ENCODE peak calls at places on chromosomes 4 and X, in four cellular contexts. K, Y, T and G are unnamed samples. For H3K27me3, the result is how much of the 10 kb centered on the place peaks cover.

GRCh38 chr4:106806158-106806797 is 229.8 kb downstream of the DKK2 start:
- DNase-seq in Y (no peak), K (no peak), T (no peak), G (no peak)

GRCh38 chr4:110361921-110362320 is 114.0 kb upstream of the ENPEP start:
- DNase-seq in T (no peak), K (no peak), Y (no peak), G (no peak)

GRCh38 chr4:109989618-109990017 is 76.9 kb downstream of the EGF start:
- DNase-seq in Y (no peak), T (no peak), K (no peak), G (no peak)

GRCh38 chr4:169766741-169767140 is 9.0 kb upstream of the HPF1 start:
- DNase-seq in Y (no peak), T (no peak), K (no peak), G (no peak)

GRCh38 chr4:7985072-7985471 is 45.4 kb upstream of the AFAP1 start:
- DNase-seq in T (no peak), K (no peak), Y (no peak), G (no peak)

GRCh38 chrX:38985375-38985774 is 184.1 kb downstream of the MID1IP1 start:
- DNase-seq in K (no peak), T (no peak), Y (no peak), G (no peak)

GRCh38 chrX:102934624-102935023 is 2.4 kb upstream of the RAB40AL start:
- DNase-seq in T (no peak), Y (no peak), K (no peak), G (no peak)

GRCh38 chrX:39201305-39201990 is 400.2 kb downstream of the MID1IP1 start:
- DNase-seq in K (no peak), Y (no peak), T (no peak), G (no peak)

GRCh38 chr4:82694106-82694505 is 104.5 kb downstream of the SCD5 start:
- DNase-seq in K (no peak), T (no peak), Y (no peak), G (no peak)

GRCh38 chrX:7654316-7654715 is 188.7 kb upstream of the VCX start:
- DNase-seq in Y (no peak), K (no peak), T (no peak), G (no peak)

GRCh38 chrX:105302246-105302645 is 81.8 kb upstream of the TEX13A start:
- DNase-seq in T (no peak), K (no peak), Y (no peak), G (no peak)

GRCh38 chrX:51889851-51890250 is 3.6 kb upstream of the MAGED1 start:
- DNase-seq in K (no peak), Y (no peak), T (no peak), G (no peak)

GRCh38 chr4:40536032-40536431 is 93.6 kb downstream of the RBM47 start:
- DNase-seq in K (no peak), T (no peak), Y (no peak), G (no peak)

GRCh38 chr4:106746451-106746850 is 289.7 kb downstream of the DKK2 start:
- DNase-seq in K (no peak), T (no peak), Y (no peak), G (no peak)

DNA sequence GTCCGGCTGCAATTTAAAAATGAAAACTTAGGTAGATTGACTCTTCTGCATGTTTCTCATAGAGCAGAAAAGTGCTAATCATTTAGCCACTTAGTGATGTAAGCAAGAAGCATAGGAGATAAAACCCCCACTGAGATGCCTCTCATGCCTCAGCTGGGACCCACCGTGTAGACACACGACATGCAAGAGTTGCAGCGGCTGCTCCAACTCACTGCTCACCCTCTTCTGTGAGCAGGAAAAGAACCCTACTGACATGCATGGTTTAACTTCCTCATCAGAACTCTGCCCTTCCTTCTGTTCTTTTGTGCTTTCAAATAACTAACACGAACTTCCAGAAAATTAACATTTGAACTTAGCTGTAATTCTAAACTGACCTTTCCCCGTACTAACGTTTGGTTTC is 41.0 kb downstream of the MAP7D3 start:
- DNase-seq in Y (no peak), K (no peak), T (no peak), G (no peak)
- TF ChIP-seq POLR2AphosphoS5 in Y (no peak), K (no peak), T (no peak), G (no peak)

GRCh38 chrX:10506781-10507180 is 113.6 kb downstream of the MID1 start:
- DNase-seq in Y (no peak), K (no peak), T (no peak), G (no peak)

GRCh38 chrX:10507181-10507580 is 113.2 kb downstream of the MID1 start:
- DNase-seq in K (no peak), T (no peak), Y (peak), G (no peak)

GRCh38 chrX:10505726-10506125 is 114.7 kb downstream of the MID1 start:
- DNase-seq in K (no peak), T (no peak), Y (no peak), G (no peak)

GRCh38 chrX:10501606-10502005 is 118.8 kb downstream of the MID1 start:
- DNase-seq in Y (no peak), K (no peak), T (no peak), G (no peak)

GRCh38 chrX:10502961-10503360 is 117.4 kb downstream of the MID1 start:
- DNase-seq in Y (no peak), T (no peak), K (no peak), G (no peak)
- H3K27me3 ChIP-seq in Y (under half), T (under half), K (under half), G (under half)

GRCh38 chr4:74840931-74841330 is 46.6 kb upstream of the BTC start:
- DNase-seq in T (no peak), Y (no peak), K (no peak), G (no peak)
- TF ChIP-seq POLR2AphosphoS5 in T (no peak), Y (no peak), K (no peak), G (no peak)

GRCh38 chr4:10578027-10578426 is 106.5 kb downstream of the CLNK start:
- DNase-seq in K (no peak), Y (no peak), T (no peak), G (no peak)
- H3K27me3 ChIP-seq in K (under half), Y (under half), T (under half), G (under half)

DNA sequence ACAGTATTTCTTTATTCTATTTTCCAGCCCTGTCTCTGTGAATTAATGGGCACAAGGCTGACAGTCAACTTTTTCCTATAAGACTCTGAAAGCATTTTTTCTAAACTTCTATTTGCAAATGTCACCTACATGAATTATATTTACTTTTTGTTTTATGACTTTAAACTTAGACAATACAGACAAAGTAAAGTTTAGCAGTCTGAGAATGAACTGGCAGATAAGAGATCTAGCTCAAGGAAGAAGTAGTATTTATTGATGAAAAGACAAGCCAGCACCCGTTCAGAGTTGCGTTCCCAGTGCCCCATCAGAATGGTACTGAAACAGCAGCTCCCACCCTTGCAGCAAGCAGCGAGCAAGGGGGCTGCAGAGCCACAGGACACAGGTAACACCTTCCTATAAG is 148.5 kb downstream of the FAM13A start:
- DNase-seq in K (no peak), Y (no peak), T (no peak), G (no peak)
- TF ChIP-seq POLR2AphosphoS5 in K (no peak), Y (no peak), T (no peak), G (no peak)

GRCh38 chr4:185033072-185033471 is 14.8 kb downstream of the HELT start:
- DNase-seq in Y (no peak), T (no peak), K (no peak), G (no peak)
- H3K27me3 ChIP-seq in Y (under half), T (under half), K (under half), G (under half)

GRCh38 chr4:118939169-118939779 is 50.6 kb downstream of the SYNPO2 start:
- DNase-seq in K (peak), Y (no peak), T (no peak), G (no peak)
- TF ChIP-seq POLR2AphosphoS5 in K (peak), Y (no peak), T (no peak), G (no peak)